ENCODE peak calls at places on chromosomes 6 and 20, in nine cellular contexts. D is kidney tubule cell; O is lower leg skin; X is stimulated activated CD8-positive, alpha-beta memory T cell treated with anti-CD3 and anti-CD28 coated beads, Interleukin-7, amount 100 ng/mL, for 1 hour; V is effector CD4-positive, alpha-beta T cell; C is activated T-cell treated with anti-CD3 and anti-CD28 coated beads for 1 hour; N is smooth muscle cell of the brain vasculature; U is frontal cortex; S is HT1080. Y is an unnamed sample.

GRCh38 chr20:1816384-1817381 is 78.5 kb upstream of the SIRPA start:
- DNase-seq in C (no peak), S (peak), D (peak), X (no peak), N (no peak), U (no peak), O (peak), V (no peak), Y (peak)

GRCh38 chr6:119350202-119351004 is 842 bp upstream of the MAN1A1 start:
- DNase-seq in X (peak), U (no peak), O (no peak), N (no peak), C (peak), V (peak), D (peak), S (peak), Y (peak)

GRCh38 chr6:71248306-71248705 is 40.3 kb upstream of the OGFRL1 start:
- DNase-seq in V (no peak), U (no peak), D (peak), C (no peak), O (no peak), N (peak), S (peak), X (no peak), Y (no peak)

GRCh38 chr6:169250660-169251059 is 3.0 kb downstream of the THBS2 start:
- DNase-seq in X (no peak), S (peak), C (no peak), U (peak), D (peak), V (no peak), O (peak), N (peak), Y (peak)

GRCh38 chr6:16205377-16206144 is 32.8 kb upstream of the GMPR start:
- DNase-seq in S (no peak), U (no peak), N (peak), D (peak), O (no peak), C (no peak), V (no peak), X (no peak), Y (peak)

GRCh38 chr6:158131926-158132325 is 36.1 kb downstream of the SERAC1 start:
- DNase-seq in C (no peak), X (no peak), O (no peak), U (no peak), V (no peak), S (peak), N (no peak), D (peak), Y (no peak)

GRCh38 chr20:62461157-62461556 is 14.6 kb downstream of the GATA5 start:
- DNase-seq in O (no peak), S (no peak), V (no peak), C (no peak), D (peak), U (no peak), X (no peak), N (no peak), Y (no peak)

GRCh38 chr6:161866570-161866969 is 592.7 kb upstream of the AGPAT4 start:
- DNase-seq in O (no peak), S (no peak), N (no peak), U (no peak), C (no peak), X (no peak), V (no peak), D (no peak), Y (no peak)

GRCh38 chr20:33180169-33180568 is 12.2 kb downstream of the BPIFA2 start:
- DNase-seq in N (no peak), U (no peak), V (no peak), D (no peak), X (no peak), C (no peak), O (no peak), S (no peak), Y (no peak)

GRCh38 chr6:170031096-170031471 is 259.8 kb downstream of the DLL1 start:
- DNase-seq in D (no peak), V (no peak), X (no peak), C (no peak), S (no peak), N (no peak), O (peak), U (no peak), Y (no peak)

GRCh38 chr20:17061721-17062120 is 165.1 kb upstream of the PCSK2 start:
- DNase-seq in U (no peak), C (no peak), V (no peak), N (no peak), O (no peak), X (no peak), S (no peak), D (no peak), Y (no peak)

GRCh38 chr6:90338409-90338808 is 41.8 kb upstream of the BACH2 start:
- DNase-seq in N (no peak), V (no peak), D (peak), X (no peak), S (no peak), O (no peak), C (no peak), U (no peak), Y (no peak)

GRCh38 chr20:38369387-38369786 is 23.1 kb downstream of the LBP start:
- DNase-seq in X (no peak), O (no peak), C (no peak), S (peak), V (no peak), U (no peak), D (no peak), N (no peak), Y (no peak)

GRCh38 chr6:42136508-42137191 is 5.8 kb downstream of the C6orf132 start:
- DNase-seq in V (no peak), C (no peak), N (no peak), X (no peak), O (no peak), D (peak), U (no peak), S (peak), Y (no peak)

GRCh38 chr6:22921831-22922230 is 352.5 kb downstream of the HDGFL1 start:
- DNase-seq in N (no peak), D (no peak), X (no peak), S (no peak), C (no peak), V (no peak), U (no peak), O (no peak), Y (no peak)

GRCh38 chr6:168032383-168032760 is 34.9 kb downstream of the KIF25 start:
- DNase-seq in S (peak), V (no peak), U (no peak), X (no peak), C (no peak), N (peak), D (peak), O (no peak), Y (peak)

GRCh38 chr6:166626177-166627038 is 643 bp downstream of the RPS6KA2 start:
- DNase-seq in S (no peak), X (no peak), N (no peak), O (peak), C (peak), V (peak), D (peak), U (no peak), Y (no peak)

GRCh38 chr20:59017493-59018231 is 1.6 kb upstream of the TUBB1 start:
- DNase-seq in C (no peak), D (no peak), O (no peak), S (no peak), U (no peak), V (no peak), N (no peak), X (no peak), Y (no peak)

GRCh38 chr20:45346291-45346718 is 1.9 kb downstream of the SDC4 start:
- DNase-seq in N (no peak), D (peak), V (no peak), X (no peak), O (no peak), U (no peak), S (no peak), C (no peak), Y (no peak)

GRCh38 chr6:150617496-150618460 is 18.1 kb downstream of the PLEKHG1 start:
- DNase-seq in C (no peak), N (no peak), O (no peak), D (no peak), V (no peak), U (no peak), S (no peak), X (no peak), Y (no peak)

GRCh38 chr6:7106215-7106751 is 1.5 kb upstream of the RREB1 start:
- DNase-seq in V (no peak), N (no peak), C (no peak), S (no peak), U (no peak), X (no peak), D (no peak), O (no peak), Y (no peak)

GRCh38 chr6:115969930-115970273 is 90.8 kb downstream of the FRK start:
- DNase-seq in C (no peak), X (no peak), S (no peak), V (no peak), O (no peak), N (no peak), U (no peak), D (peak), Y (no peak)

GRCh38 chr6:52013035-52013434 is 74.4 kb downstream of the PKHD1 start:
- DNase-seq in V (no peak), U (no peak), S (peak), N (no peak), X (no peak), C (no peak), O (no peak), D (peak), Y (no peak)

GRCh38 chr6:2028457-2029038 is 216.9 kb downstream of the GMDS start:
- DNase-seq in S (no peak), U (no peak), X (no peak), D (no peak), C (no peak), O (no peak), N (no peak), V (no peak), Y (no peak)

GRCh38 chr6:7204726-7205125 is 97.0 kb downstream of the RREB1 start:
- DNase-seq in N (no peak), V (no peak), C (no peak), U (no peak), O (no peak), X (no peak), S (no peak), D (peak), Y (no peak)

GRCh38 chr20:36830791-36831691 is 44.9 kb upstream of the TLDC2 start:
- DNase-seq in C (no peak), O (no peak), V (no peak), N (no peak), S (no peak), D (no peak), U (no peak), X (no peak), Y (no peak)

GRCh38 chr6:130620338-130620781 is 206.8 kb upstream of the SMLR1 start:
- DNase-seq in O (no peak), X (no peak), U (no peak), C (no peak), D (no peak), S (no peak), V (no peak), N (no peak), Y (no peak)

GRCh38 chr20:48197034-48197433 is 411.8 kb upstream of the SULF2 start:
- DNase-seq in U (no peak), N (no peak), S (no peak), X (no peak), V (no peak), O (no peak), C (no peak), D (no peak), Y (no peak)

GRCh38 chr20:21208999-21209398 is 83.1 kb downstream of the KIZ start:
- DNase-seq in C (no peak), N (no peak), V (no peak), U (no peak), O (no peak), X (no peak), S (no peak), D (no peak), Y (no peak)

GRCh38 chr6:121223930-121224329 is 110.3 kb downstream of the TBC1D32 start:
- DNase-seq in D (no peak), V (no peak), O (no peak), C (no peak), U (no peak), N (no peak), X (no peak), S (no peak), Y (no peak)

GRCh38 chr20:9422335-9422734 is 92.1 kb upstream of the LAMP5 start:
- DNase-seq in U (no peak), C (no peak), O (no peak), X (no peak), S (no peak), D (peak), N (no peak), V (no peak), Y (no peak)

GRCh38 chr20:11468880-11469279 is 448.8 kb upstream of the BTBD3 start:
- DNase-seq in U (no peak), C (no peak), X (no peak), S (no peak), O (no peak), N (no peak), V (no peak), D (no peak), Y (no peak)

GRCh38 chr6:158068893-158069799 is 87.5 kb downstream of the SYNJ2 start:
- DNase-seq in S (peak), O (no peak), X (no peak), U (no peak), N (peak), V (no peak), D (peak), C (no peak), Y (peak)

GRCh38 chr6:153616506-153616905 is 422.5 kb upstream of the OPRM1 start:
- DNase-seq in O (no peak), U (no peak), C (no peak), S (no peak), V (no peak), X (no peak), D (no peak), N (no peak), Y (no peak)

GRCh38 chr6:94260755-94261154 is 841.4 kb upstream of the EPHA7 start:
- DNase-seq in S (no peak), N (no peak), D (no peak), X (no peak), O (no peak), C (no peak), U (no peak), V (no peak), Y (no peak)